ENCODE peak calls at places on chromosomes 12 and 14, in eight cellular contexts. K is heart left ventricle; F is GM13977; X is OCI-LY7; V is NB4; Y is CD8-positive, alpha-beta T cell; D is spleen; I is AG04450. C is an unnamed sample.

GRCh38 chr12:2902287-2902880 is 11.7 kb downstream of the TULP3 start:
- DNase-seq in K (peak), F (no peak), X (no peak), V (no peak), Y (no peak), D (no peak), I (no peak), C (no peak)

GRCh38 chr14:88013750-88014349 is 8.9 kb downstream of the GPR65 start:
- DNase-seq in K (peak), F (no peak), X (peak), V (peak), Y (no peak), D (no peak), I (peak), C (peak)

GRCh38 chr12:6869049-6870021 is 2.0 kb downstream of the TPI1 start:
- DNase-seq in K (peak), F (peak), X (peak), V (peak), Y (peak), D (peak), I (peak), C (peak)

GRCh38 chr12:119182701-119183493 is 4.2 kb downstream of the HSPB8 start:
- DNase-seq in K (peak), F (no peak), X (no peak), V (no peak), Y (no peak), D (no peak), I (no peak), C (no peak)

GRCh38 chr12:10119072-10119471 is 10.9 kb downstream of the CLEC7A start:
- DNase-seq in K (no peak), F (no peak), X (no peak), V (no peak), Y (no peak), D (no peak), I (no peak), C (no peak)

GRCh38 chr12:6927999-6928702 is 392 bp downstream of the ATN1 start:
- DNase-seq in K (no peak), F (peak), X (no peak), V (no peak), Y (no peak), D (peak), I (no peak), C (no peak)

GRCh38 chr12:89551747-89552146 is 25.9 kb upstream of the POC1B start:
- DNase-seq in K (no peak), F (no peak), X (no peak), V (peak), Y (no peak), D (no peak), I (no peak), C (no peak)

GRCh38 chr12:79071498-79071897 is 206.9 kb downstream of the SYT1 start:
- DNase-seq in K (no peak), F (no peak), X (no peak), V (no peak), Y (no peak), D (no peak), I (no peak), C (no peak)

GRCh38 chr12:132020292-132020691 is 70.5 kb downstream of the EP400 start:
- DNase-seq in K (no peak), F (no peak), X (no peak), V (no peak), Y (no peak), D (no peak), I (no peak), C (no peak)

GRCh38 chr12:116200812-116201211 is 76.7 kb downstream of the MED13L start:
- DNase-seq in K (no peak), F (no peak), X (no peak), V (no peak), Y (no peak), D (no peak), I (no peak), C (peak)

GRCh38 chr14:92948647-92949046 is 25.7 kb downstream of the CHGA start:
- DNase-seq in K (no peak), F (no peak), X (no peak), V (no peak), Y (no peak), D (no peak), I (no peak), C (no peak)

GRCh38 chr12:50246873-50247612 is 36.3 kb downstream of the LIMA1 start:
- DNase-seq in K (peak), F (peak), X (no peak), V (peak), Y (no peak), D (no peak), I (peak), C (peak)

GRCh38 chr12:94149781-94150482 is 1.6 kb downstream of the PLXNC1 start:
- DNase-seq in K (peak), F (peak), X (no peak), V (peak), Y (no peak), D (no peak), I (no peak), C (no peak)

GRCh38 chr14:72892103-72892878 is 1.6 kb downstream of the DPF3 start:
- DNase-seq in K (peak), F (peak), X (no peak), V (no peak), Y (no peak), D (no peak), I (no peak), C (no peak)

GRCh38 chr14:55901281-55901680 is 216.9 kb upstream of the PELI2 start:
- DNase-seq in K (no peak), F (no peak), X (no peak), V (no peak), Y (no peak), D (no peak), I (no peak), C (no peak)

GRCh38 chr12:108099085-108099484 is 30.0 kb upstream of the WSCD2 start:
- DNase-seq in K (no peak), F (peak), X (no peak), V (peak), Y (no peak), D (no peak), I (no peak), C (no peak)

GRCh38 chr12:79128956-79129355 is 264.4 kb downstream of the SYT1 start:
- DNase-seq in K (no peak), F (no peak), X (no peak), V (no peak), Y (no peak), D (no peak), I (no peak), C (no peak)

GRCh38 chr14:105045710-105046326 is 19.4 kb downstream of the GPR132 start:
- DNase-seq in K (peak), F (peak), X (peak), V (peak), Y (peak), D (peak), I (peak), C (peak)

GRCh38 chr14:93747102-93747501 is 41.2 kb downstream of the PRIMA1 start:
- DNase-seq in K (no peak), F (no peak), X (no peak), V (no peak), Y (no peak), D (no peak), I (no peak), C (no peak)

GRCh38 chr14:104882325-104882973 is 17.4 kb downstream of the CEP170B start:
- DNase-seq in K (no peak), F (peak), X (peak), V (peak), Y (no peak), D (peak), I (no peak), C (no peak)

GRCh38 chr12:64560395-64561301 is 49.6 kb upstream of the RASSF3 start:
- DNase-seq in K (no peak), F (no peak), X (no peak), V (peak), Y (no peak), D (no peak), I (peak), C (peak)

GRCh38 chr12:31756977-31757420 is 28.2 kb upstream of the AMN1 start:
- DNase-seq in K (no peak), F (no peak), X (no peak), V (no peak), Y (no peak), D (no peak), I (no peak), C (no peak)

GRCh38 chr12:50110127-50110761 is 1.8 kb upstream of the COX14 start:
- DNase-seq in K (peak), F (peak), X (peak), V (peak), Y (no peak), D (peak), I (no peak), C (no peak)

GRCh38 chr14:50763386-50764007 is 67.5 kb downstream of the NIN start:
- DNase-seq in K (no peak), F (no peak), X (no peak), V (no peak), Y (no peak), D (no peak), I (peak), C (peak)

GRCh38 chr14:96781371-96781770 is 15.8 kb upstream of the VRK1 start:
- DNase-seq in K (no peak), F (no peak), X (no peak), V (no peak), Y (no peak), D (no peak), I (no peak), C (no peak)

GRCh38 chr12:95605875-95606274 is 54.6 kb upstream of the USP44 start:
- DNase-seq in K (no peak), F (no peak), X (no peak), V (no peak), Y (no peak), D (no peak), I (no peak), C (no peak)

GRCh38 chr12:7079826-7080125 is 12.5 kb downstream of the C1R start:
- DNase-seq in K (no peak), F (no peak), X (no peak), V (no peak), Y (no peak), D (no peak), I (peak), C (no peak)

GRCh38 chr12:80778005-80778541 is 61.4 kb downstream of the MYF5 start:
- DNase-seq in K (peak), F (peak), X (no peak), V (peak), Y (no peak), D (no peak), I (peak), C (peak)

GRCh38 chr12:131681257-131681620 is 29.7 kb upstream of the SFSWAP start:
- DNase-seq in K (no peak), F (no peak), X (no peak), V (no peak), Y (no peak), D (peak), I (no peak), C (no peak)

GRCh38 chr12:108822458-108823205 is 34.8 kb downstream of the SSH1 start:
- DNase-seq in K (no peak), F (no peak), X (no peak), V (peak), Y (no peak), D (peak), I (no peak), C (no peak)

GRCh38 chr14:103031956-103032355 is 25.4 kb downstream of the CDC42BPB start:
- DNase-seq in K (no peak), F (no peak), X (peak), V (no peak), Y (no peak), D (peak), I (no peak), C (no peak)
- TF ChIP-seq CTCF in K (peak), F (no peak), X (peak), V (no peak), Y (no peak), D (no peak), I (no peak), C (no peak)

GRCh38 chr14:23951590-23952143 is 1.9 kb upstream of the DHRS4 start:
- DNase-seq in K (no peak), F (no peak), X (no peak), V (no peak), Y (no peak), D (no peak), I (no peak), C (no peak)
- TF ChIP-seq CTCF in K (no peak), F (peak), X (peak), V (no peak), Y (no peak), D (no peak), I (no peak), C (no peak)

DNA sequence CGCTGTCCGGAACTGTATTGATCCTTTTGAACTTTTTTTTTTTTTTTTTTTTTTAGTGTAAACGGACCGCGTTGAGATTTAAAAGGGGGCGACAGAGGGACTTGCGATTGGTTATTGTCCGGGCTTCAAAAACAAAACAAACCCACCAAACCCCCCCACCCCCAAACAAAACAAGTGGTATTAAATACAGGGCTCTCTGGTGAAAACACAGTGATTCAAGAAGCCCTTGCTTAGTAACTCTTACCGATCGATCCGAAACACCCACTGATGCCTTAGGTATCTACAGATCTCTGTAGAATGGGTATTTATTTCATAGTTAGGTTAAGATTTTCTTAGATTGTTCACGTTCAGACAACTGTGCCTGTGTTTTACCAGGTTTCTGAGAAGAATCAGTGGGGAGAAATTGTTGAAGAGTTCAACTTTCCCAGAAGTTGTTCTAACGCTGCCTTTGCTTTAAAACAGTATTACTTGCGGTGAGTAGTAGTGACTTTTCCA is 1.4 kb downstream of the ARID2 start:
- DNase-seq in K (peak), F (peak), X (peak), V (peak), Y (no peak), D (no peak), I (no peak), C (no peak)
- TF ChIP-seq CTCF in K (no peak), F (no peak), X (peak), V (no peak), Y (no peak), D (no peak), I (no peak), C (no peak)

GRCh38 chr12:16685107-16685506 is 79.1 kb upstream of the LMO3 start:
- DNase-seq in K (no peak), F (no peak), X (no peak), V (no peak), Y (no peak), D (no peak), I (no peak), C (no peak)
- TF ChIP-seq CTCF in K (no peak), F (peak), X (peak), V (no peak), Y (no peak), D (no peak), I (peak), C (peak)

DNA sequence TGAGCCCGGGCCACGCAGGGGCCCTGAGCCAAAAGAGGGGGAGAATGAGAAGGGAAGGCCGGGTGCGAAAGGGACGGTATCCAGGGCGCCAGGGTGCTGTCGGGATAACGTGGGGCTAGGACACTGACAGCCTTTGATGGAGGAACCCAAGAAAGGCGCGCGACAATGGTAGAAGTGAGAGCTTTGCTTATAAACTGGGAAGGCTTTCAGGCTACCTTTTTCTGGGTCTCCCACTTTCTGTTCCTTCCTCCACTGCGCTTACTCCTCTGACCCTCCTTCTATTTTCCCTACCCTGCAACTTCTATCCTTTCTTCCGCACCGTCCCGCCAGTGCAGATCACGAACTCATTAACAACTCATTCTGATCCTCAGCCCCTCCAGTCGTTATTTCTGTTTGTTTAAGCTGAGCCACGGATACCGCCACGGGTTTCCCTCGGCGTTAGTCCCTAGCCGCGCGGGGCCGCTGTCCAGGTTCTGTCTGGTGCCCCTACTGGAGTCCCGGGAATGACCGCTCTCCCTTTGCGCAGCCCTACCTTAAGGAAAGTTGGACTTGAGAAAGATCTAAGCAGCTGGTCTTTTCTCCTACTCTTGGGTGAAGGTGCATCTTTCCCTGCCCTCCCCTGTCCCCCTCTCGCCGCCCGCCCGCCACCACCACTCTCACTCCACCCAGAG is 3.0 kb downstream of the SSTR1 start:
- DNase-seq in K (peak), F (peak), X (no peak), V (no peak), Y (no peak), D (no peak), I (no peak), C (no peak)
- TF ChIP-seq CTCF in K (peak), F (no peak), X (no peak), V (no peak), Y (no peak), D (no peak), I (peak), C (peak)

C was measured in AG09319.